ENCODE peak calls at places on chromosomes 11 and 22, in six cellular contexts. L, C, V, B, K and G are unnamed samples.

GRCh38 chr11:39220501-39221230 is 2238.8 kb downstream of the LRRC4C start:
- DNase-seq in L (no peak), C (peak), V (no peak), B (no peak), K (no peak), G (no peak)

GRCh38 chr11:74849525-74850391 is 99.1 kb downstream of the XRRA1 start:
- DNase-seq in L (no peak), C (no peak), V (peak), B (no peak), K (peak), G (peak)

GRCh38 chr11:77309401-77310085 is 8.1 kb upstream of the GDPD4 start:
- DNase-seq in L (no peak), C (no peak), V (no peak), B (no peak), K (peak), G (no peak)

GRCh38 chr11:69504127-69504526 is 22.7 kb downstream of the LINC01488 start:
- DNase-seq in L (peak), C (no peak), V (no peak), B (no peak), K (no peak), G (no peak)

GRCh38 chr11:9315078-9315688 is 790 bp upstream of the TMEM41B start:
- DNase-seq in L (no peak), C (no peak), V (peak), B (no peak), K (no peak), G (no peak)

GRCh38 chr11:66080055-66080817 is 10.2 kb downstream of the PACS1 start:
- DNase-seq in L (no peak), C (peak), V (peak), B (peak), K (peak), G (peak)

GRCh38 chr11:9320047-9320446 is 5.7 kb upstream of the TMEM41B start:
- DNase-seq in L (no peak), C (no peak), V (no peak), B (no peak), K (no peak), G (no peak)

GRCh38 chr22:46308283-46308988 is 11.8 kb downstream of the GTSE1 start:
- DNase-seq in L (no peak), C (no peak), V (no peak), B (no peak), K (no peak), G (no peak)

GRCh38 chr11:57394203-57394602 is 3.8 kb upstream of the PRG2 start:
- DNase-seq in L (no peak), C (no peak), V (no peak), B (no peak), K (no peak), G (no peak)

GRCh38 chr22:19448739-19449421 is 1.4 kb upstream of the C22orf39 start:
- DNase-seq in L (no peak), C (no peak), V (no peak), B (no peak), K (no peak), G (no peak)

GRCh38 chr11:8765294-8765693 is 82.7 kb downstream of the RPL27A start:
- DNase-seq in L (no peak), C (peak), V (peak), B (no peak), K (peak), G (peak)

GRCh38 chr11:24386551-24387404 is 110.1 kb upstream of the LUZP2 start:
- DNase-seq in L (no peak), C (peak), V (peak), B (no peak), K (peak), G (no peak)

GRCh38 chr11:123431619-123432018 is 1.6 kb downstream of the GRAMD1B start:
- DNase-seq in L (no peak), C (no peak), V (peak), B (no peak), K (no peak), G (peak)

GRCh38 chr11:62501432-62501891 is 45.1 kb downstream of the AHNAK start:
- DNase-seq in L (no peak), C (no peak), V (peak), B (no peak), K (peak), G (no peak)

GRCh38 chr11:1508491-1508891 is 21.9 kb upstream of the MOB2 start:
- DNase-seq in L (no peak), C (no peak), V (no peak), B (no peak), K (no peak), G (no peak)

GRCh38 chr11:111331711-111332479 is 33.5 kb downstream of the POU2AF3 start:
- DNase-seq in L (no peak), C (no peak), V (peak), B (no peak), K (peak), G (peak)

GRCh38 chr11:79198203-79198897 is 242.5 kb downstream of the TENM4 start:
- DNase-seq in L (no peak), C (no peak), V (no peak), B (no peak), K (no peak), G (no peak)

GRCh38 chr22:18056161-18056666 is 21.6 kb upstream of the PEX26 start:
- DNase-seq in L (no peak), C (no peak), V (peak), B (no peak), K (peak), G (peak)

GRCh38 chr11:797300-798092 is 585 bp downstream of the SLC25A22 start:
- DNase-seq in L (peak), C (peak), V (peak), B (peak), K (peak), G (peak)

GRCh38 chr11:102177126-102177525 is 66.9 kb downstream of the YAP1 start:
- DNase-seq in L (no peak), C (no peak), V (no peak), B (no peak), K (no peak), G (peak)

GRCh38 chr11:33179431-33179830 is 18.2 kb upstream of the CSTF3 start:
- DNase-seq in L (no peak), C (peak), V (no peak), B (no peak), K (no peak), G (no peak)

GRCh38 chr11:118216621-118217526 is 7.9 kb downstream of the JAML start:
- DNase-seq in L (no peak), C (no peak), V (no peak), B (no peak), K (no peak), G (no peak)

GRCh38 chr11:103395612-103396011 is 286.4 kb downstream of the DYNC2H1 start:
- DNase-seq in L (no peak), C (no peak), V (peak), B (no peak), K (peak), G (peak)

GRCh38 chr11:72038491-72038890 is 39.8 kb downstream of the IL18BP start:
- DNase-seq in L (peak), C (peak), V (peak), B (peak), K (peak), G (peak)

GRCh38 chr11:23310276-23310675 is 450.0 kb upstream of the CCDC179 start:
- DNase-seq in L (no peak), C (no peak), V (peak), B (no peak), K (peak), G (peak)

GRCh38 chr22:11629661-11630385 is 3898.2 kb upstream of the OR11H1 start:
- DNase-seq in L (no peak), C (no peak), V (no peak), B (no peak), K (no peak), G (no peak)

GRCh38 chr22:41498322-41498721 is 29.4 kb downstream of the ACO2 start:
- DNase-seq in L (no peak), C (no peak), V (no peak), B (no peak), K (peak), G (no peak)

GRCh38 chr22:45077826-45078334 is 68.1 kb upstream of the PHF21B start:
- DNase-seq in L (no peak), C (no peak), V (no peak), B (no peak), K (no peak), G (no peak)

GRCh38 chr22:45083659-45084305 is 74.0 kb upstream of the PHF21B start:
- DNase-seq in L (no peak), C (peak), V (peak), B (no peak), K (peak), G (peak)

GRCh38 chr22:45084400-45084920 is 74.7 kb upstream of the PHF21B start:
- DNase-seq in L (no peak), C (no peak), V (no peak), B (no peak), K (no peak), G (no peak)

GRCh38 chr22:45087802-45088201 is 75.9 kb upstream of the NUP50 start:
- DNase-seq in L (no peak), C (no peak), V (no peak), B (no peak), K (no peak), G (no peak)

DNA sequence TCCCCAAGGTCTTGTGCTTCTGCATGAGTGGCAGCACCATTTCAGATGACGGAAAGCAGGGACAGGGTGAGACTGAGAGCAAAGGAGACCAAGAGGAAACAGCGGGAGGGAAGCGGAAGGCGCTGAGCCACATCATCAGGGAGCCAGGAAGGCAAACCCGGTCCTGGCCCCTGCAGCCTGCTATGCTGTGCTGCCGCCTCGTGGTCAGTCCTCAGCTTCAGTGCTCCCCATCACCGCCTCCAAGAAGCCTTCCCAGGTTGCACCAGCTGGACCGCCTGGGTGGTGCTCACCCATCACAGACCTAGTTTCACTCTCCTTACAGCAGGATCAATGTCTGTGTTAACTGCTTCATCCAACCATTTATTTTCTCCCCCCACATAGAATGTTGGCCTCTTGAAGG is 73.0 kb upstream of the PHF21B start:
- DNase-seq in L (no peak), C (no peak), V (no peak), B (no peak), K (no peak), G (no peak)
- TF ChIP-seq CTCF in L (no peak), C (peak), V (peak), B (no peak), K (peak), G (peak)

GRCh38 chr11:94793822-94794221 is 25.7 kb downstream of the AMOTL1 start:
- DNase-seq in L (no peak), C (no peak), V (peak), B (no peak), K (no peak), G (peak)
- H3K4me3 ChIP-seq in L (no peak), C (no peak), V (no peak), B (no peak), K (no peak), G (peak)

GRCh38 chr22:37127350-37127878 is 17.9 kb upstream of the TMPRSS6 start:
- DNase-seq in L (no peak), C (no peak), V (no peak), B (no peak), K (no peak), G (no peak)

GRCh38 chr22:37128555-37129281 is 19.2 kb upstream of the TMPRSS6 start:
- DNase-seq in L (no peak), C (no peak), V (no peak), B (no peak), K (no peak), G (no peak)

GRCh38 chr22:37126383-37126782 is 16.9 kb upstream of the TMPRSS6 start:
- DNase-seq in L (no peak), C (no peak), V (no peak), B (no peak), K (no peak), G (no peak)

GRCh38 chr22:37130031-37130430 is 19.7 kb downstream of the IL2RB start:
- DNase-seq in L (no peak), C (no peak), V (no peak), B (no peak), K (no peak), G (no peak)

GRCh38 chr22:37126882-37127281 is 17.4 kb upstream of the TMPRSS6 start:
- DNase-seq in L (no peak), C (no peak), V (no peak), B (no peak), K (no peak), G (no peak)
- TF ChIP-seq CTCF in L (no peak), C (peak), V (peak), B (no peak), K (peak), G (peak)

DNA sequence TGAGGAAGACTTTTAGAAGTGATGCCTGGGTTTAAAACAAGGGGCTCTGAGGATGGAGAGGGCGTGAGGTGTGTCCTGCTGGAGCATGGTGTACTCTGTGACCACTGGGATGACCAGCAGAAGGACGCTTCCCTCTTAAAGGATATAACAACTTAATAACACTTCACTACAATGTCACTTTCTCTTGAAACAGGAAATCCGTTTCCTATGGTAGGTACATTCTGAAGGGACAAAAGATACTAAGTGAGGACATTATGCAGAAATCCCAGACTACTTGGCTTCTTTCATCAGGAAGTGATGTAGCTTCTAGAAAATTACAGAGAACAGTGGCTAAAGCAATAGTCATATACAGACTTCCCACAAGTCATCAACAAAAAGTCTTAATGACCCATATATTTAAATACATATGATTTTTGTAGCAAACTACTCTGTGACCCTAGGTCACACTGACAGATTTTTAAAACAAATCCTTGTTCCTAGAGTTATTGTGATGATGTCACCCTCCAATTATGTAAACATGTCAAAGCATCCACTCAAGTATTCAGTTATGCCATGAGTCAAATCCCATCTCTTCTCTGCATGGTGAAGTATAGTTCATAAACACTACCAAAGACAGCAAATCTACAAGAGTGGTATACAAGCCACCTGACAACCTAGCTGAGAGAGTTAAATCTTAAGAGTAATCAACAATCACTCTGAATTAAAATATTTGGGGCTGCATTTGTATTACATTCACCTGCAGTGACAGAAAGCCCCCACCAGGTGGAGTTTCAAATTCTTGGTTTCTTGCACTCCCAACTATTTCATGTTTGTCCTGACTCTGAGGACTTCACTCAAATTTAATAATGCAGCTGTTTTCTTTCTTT is 32.8 kb downstream of the PITPNB start:
- DNase-seq in L (no peak), C (peak), V (peak), B (peak), K (peak), G (peak)
- H3K4me3 ChIP-seq in L (no peak), C (no peak), V (no peak), B (no peak), K (no peak), G (no peak)